ENCODE peak calls at places on chromosome 11, in five cellular contexts. S, P, F, Y and A are unnamed samples.

GRCh38 chr11:465896-466538 is 15.9 kb downstream of the PTDSS2 start:
- DNase-seq in S (no peak), P (no peak), F (no peak), Y (no peak), A (no peak)

GRCh38 chr11:75492181-75492820 is 33.4 kb downstream of the GDPD5 start:
- DNase-seq in S (peak; percentile 87), P (no peak), F (no peak), Y (peak; percentile 88), A (no peak)

GRCh38 chr11:8777907-8778767 is 95.5 kb downstream of the RPL27A start:
- DNase-seq in S (no peak), P (no peak), F (no peak), Y (peak; percentile 20), A (no peak)

GRCh38 chr11:118291453-118291852 is 13.1 kb upstream of the CD3E start:
- DNase-seq in S (no peak), P (no peak), F (no peak), Y (no peak), A (peak; percentile 2)

GRCh38 chr11:117928818-117929567 is at the start of gene TMPRSS13:
- DNase-seq in S (peak; percentile 56), P (no peak), F (no peak), Y (peak; percentile 91), A (no peak)

GRCh38 chr11:45361551-45361950 is 75.4 kb upstream of the SYT13 start:
- DNase-seq in S (peak; percentile 12), P (no peak), F (no peak), Y (peak; percentile 20), A (no peak)

GRCh38 chr11:19846654-19847330 is 134.2 kb downstream of the NAV2 start:
- DNase-seq in S (no peak), P (no peak), F (no peak), Y (no peak), A (no peak)

GRCh38 chr11:2293396-2294339 is 8.1 kb downstream of the C11orf21 start:
- DNase-seq in S (peak; percentile 61), P (no peak), F (no peak), Y (peak; percentile 62), A (no peak)

GRCh38 chr11:108890482-108891092 is 225.7 kb downstream of the DDX10 start:
- DNase-seq in S (no peak), P (no peak), F (no peak), Y (no peak), A (no peak)

GRCh38 chr11:69238562-69239319 is 55.2 kb upstream of the MYEOV start:
- DNase-seq in S (no peak), P (no peak), F (no peak), Y (peak; percentile 10), A (no peak)

GRCh38 chr11:70783356-70783755 is 385.0 kb downstream of the CTTN start:
- DNase-seq in S (no peak), P (no peak), F (no peak), Y (no peak), A (no peak)

GRCh38 chr11:33716236-33716635 is 15.6 kb upstream of the C11orf91 start:
- DNase-seq in S (no peak), P (no peak), F (no peak), Y (no peak), A (peak; percentile 65)

GRCh38 chr11:8098879-8099278 is 17.9 kb downstream of the TUB start:
- DNase-seq in S (peak; percentile 31), P (no peak), F (no peak), Y (peak; percentile 47), A (no peak)

GRCh38 chr11:111796696-111797095 is 30.5 kb upstream of the PPP2R1B start:
- DNase-seq in S (no peak), P (no peak), F (no peak), Y (no peak), A (no peak)

GRCh38 chr11:73188301-73188700 is 29.8 kb upstream of the P2RY2 start:
- DNase-seq in S (no peak), P (no peak), F (no peak), Y (no peak), A (no peak)

GRCh38 chr11:63944987-63945386 is 6.2 kb downstream of the NAA40 start:
- DNase-seq in S (no peak), P (no peak), F (no peak), Y (no peak), A (no peak)

GRCh38 chr11:26743622-26744021 is 21.8 kb upstream of the SLC5A12 start:
- DNase-seq in S (no peak), P (no peak), F (no peak), Y (no peak), A (no peak)

GRCh38 chr11:69008774-69009440 is 4.1 kb downstream of the MRGPRF start:
- DNase-seq in S (no peak), P (peak; percentile 90), F (no peak), Y (peak; percentile 62), A (peak; percentile 45)

GRCh38 chr11:117218133-117218915 is 13.5 kb downstream of the PCSK7 start:
- DNase-seq in S (peak; percentile 14), P (no peak), F (no peak), Y (no peak), A (no peak)

GRCh38 chr11:33645686-33646085 is 54.9 kb downstream of the C11orf91 start:
- DNase-seq in S (no peak), P (no peak), F (no peak), Y (peak; percentile 27), A (no peak)